ENCODE peak calls at places on chromosomes 16 and 17, in five cellular contexts. P is body of pancreas, A is NAMALWA, O is prostate gland, E is Right ventricle myocardium superior. Y is an unnamed sample.

GRCh38 chr16:78249056-78249455 is 149.6 kb downstream of the WWOX start:
- DNase-seq in P (peak), A (no peak), O (no peak), E (peak), Y (peak)

GRCh38 chr16:86354641-86355040 is 155.7 kb upstream of the FOXF1 start:
- DNase-seq in P (no peak), A (no peak), O (no peak), E (no peak), Y (no peak)

GRCh38 chr16:10557750-10558149 is 22.6 kb downstream of the EMP2 start:
- DNase-seq in P (no peak), A (no peak), O (no peak), E (no peak), Y (no peak)

GRCh38 chr17:73311428-73311780 is 397 bp downstream of the CDC42EP4 start:
- DNase-seq in P (no peak), A (no peak), O (no peak), E (peak), Y (no peak)

GRCh38 chr16:3696425-3697218 is 20.7 kb downstream of the TRAP1 start:
- DNase-seq in P (no peak), A (no peak), O (peak), E (no peak), Y (no peak)

GRCh38 chr16:71474864-71475263 is 12.8 kb upstream of the ZNF23 start:
- DNase-seq in P (no peak), A (no peak), O (no peak), E (no peak), Y (no peak)

GRCh38 chr16:51762081-51762995 is 611.3 kb upstream of the SALL1 start:
- DNase-seq in P (peak), A (peak), O (peak), E (peak), Y (peak)

GRCh38 chr17:17700251-17700969 is 19.2 kb downstream of the RAI1 start:
- DNase-seq in P (no peak), A (no peak), O (no peak), E (no peak), Y (peak)

GRCh38 chr17:57488856-57489255 is 232.5 kb downstream of the MSI2 start:
- DNase-seq in P (no peak), A (no peak), O (no peak), E (peak), Y (peak)

GRCh38 chr17:28895794-28896447 is 1.6 kb downstream of the FLOT2 start:
- DNase-seq in P (no peak), A (no peak), O (no peak), E (no peak), Y (no peak)

GRCh38 chr16:27317738-27318398 is 4.1 kb downstream of the IL4R start:
- DNase-seq in P (no peak), A (no peak), O (no peak), E (no peak), Y (no peak)

GRCh38 chr17:62763891-62764600 is 44.1 kb downstream of the MARCHF10 start:
- DNase-seq in P (no peak), A (no peak), O (no peak), E (no peak), Y (no peak)

GRCh38 chr17:32943647-32944191 is 15.8 kb downstream of the TMEM98 start:
- DNase-seq in P (peak), A (no peak), O (peak), E (no peak), Y (no peak)

GRCh38 chr17:2090804-2091534 is 36.1 kb downstream of the HIC1 start:
- DNase-seq in P (no peak), A (no peak), O (no peak), E (peak), Y (peak)

GRCh38 chr17:48719642-48720262 is 2.6 kb downstream of the PRAC1 start:
- DNase-seq in P (no peak), A (no peak), O (peak), E (no peak), Y (no peak)

GRCh38 chr17:42846594-42847280 is 2.4 kb downstream of the AOC2 start:
- DNase-seq in P (peak), A (no peak), O (no peak), E (no peak), Y (no peak)

GRCh38 chr17:1324201-1324750 is 44.8 kb downstream of the TRARG1 start:
- DNase-seq in P (peak), A (peak), O (no peak), E (no peak), Y (no peak)

GRCh38 chr16:53457670-53458069 is 23.4 kb downstream of the RBL2 start:
- DNase-seq in P (no peak), A (peak), O (no peak), E (no peak), Y (no peak)

GRCh38 chr16:71369494-71369893 is 11.0 kb downstream of the CALB2 start:
- DNase-seq in P (no peak), A (no peak), O (no peak), E (no peak), Y (no peak)

GRCh38 chr17:7346761-7347614 is 5.0 kb upstream of the KCTD11 start:
- DNase-seq in P (no peak), A (no peak), O (no peak), E (no peak), Y (no peak)

GRCh38 chr17:42519546-42520444 is 16.2 kb upstream of the NAGLU start:
- DNase-seq in P (peak), A (no peak), O (peak), E (peak), Y (peak)

GRCh38 chr17:10117581-10118001 is 80.8 kb downstream of the GAS7 start:
- DNase-seq in P (no peak), A (peak), O (no peak), E (peak), Y (peak)

GRCh38 chr17:75065562-75066151 is 18.6 kb downstream of the KCTD2 start:
- DNase-seq in P (no peak), A (no peak), O (no peak), E (no peak), Y (no peak)

GRCh38 chr16:9114112-9114511 is 22.7 kb downstream of the HAPSTR1 start:
- DNase-seq in P (no peak), A (no peak), O (no peak), E (no peak), Y (no peak)

GRCh38 chr17:68613739-68614298 is 12.7 kb upstream of the FAM20A start:
- DNase-seq in P (no peak), A (peak), O (no peak), E (no peak), Y (no peak)

GRCh38 chr17:17144061-17144460 is 62.1 kb downstream of the PLD6 start:
- DNase-seq in P (no peak), A (no peak), O (no peak), E (no peak), Y (no peak)

GRCh38 chr16:57148481-57148880 is 37.4 kb downstream of the PSME3IP1 start:
- DNase-seq in P (no peak), A (no peak), O (no peak), E (no peak), Y (no peak)

GRCh38 chr17:1490643-1491405 is 1.7 kb downstream of the MYO1C start:
- DNase-seq in P (peak), A (peak), O (peak), E (peak), Y (peak)

GRCh38 chr17:82668631-82669099 is 20.4 kb upstream of the WDR45B start:
- DNase-seq in P (peak), A (peak), O (peak), E (peak), Y (peak)

GRCh38 chr17:35051183-35051578 is 12.3 kb downstream of the RFFL start:
- DNase-seq in P (no peak), A (peak), O (no peak), E (no peak), Y (no peak)

GRCh38 chr16:25126820-25127232 is 15.3 kb downstream of the LCMT1 start:
- DNase-seq in P (peak), A (peak), O (no peak), E (no peak), Y (no peak)

GRCh38 chr17:65487161-65487560 is 74.3 kb downstream of the AXIN2 start:
- DNase-seq in P (no peak), A (no peak), O (no peak), E (no peak), Y (no peak)

GRCh38 chr17:20234266-20234665 is 225.1 kb downstream of the SPECC1 start:
- DNase-seq in P (no peak), A (no peak), O (no peak), E (no peak), Y (no peak)

GRCh38 chr16:67456383-67457140 is 24.4 kb downstream of the ATP6V0D1 start:
- DNase-seq in P (peak), A (peak), O (peak), E (peak), Y (peak)

GRCh38 chr16:67349172-67349571 is 22.6 kb downstream of the LRRC36 start:
- DNase-seq in P (no peak), A (peak), O (no peak), E (no peak), Y (no peak)

GRCh38 chr16:70750893-70751467 is 50.0 kb downstream of the VAC14 start:
- DNase-seq in P (peak), A (no peak), O (no peak), E (peak), Y (peak)

GRCh38 chr16:87930456-87930855 is 5.9 kb downstream of the CA5A start:
- DNase-seq in P (no peak), A (peak), O (no peak), E (peak), Y (no peak)

GRCh38 chr17:16269658-16270057 is 52.6 kb downstream of the PIGL start:
- DNase-seq in P (no peak), A (no peak), O (no peak), E (no peak), Y (no peak)

GRCh38 chr16:73232555-73233422 is 184.9 kb upstream of the ZFHX3 start:
- DNase-seq in P (peak), A (no peak), O (no peak), E (peak), Y (peak)

GRCh38 chr17:58783380-58783779 is 27.7 kb downstream of the PPM1E start:
- DNase-seq in P (no peak), A (peak), O (no peak), E (no peak), Y (no peak)